ENCODE peak calls at places on chromosomes 2 and 18, in eight cellular contexts. C is SK-N-SH, T is sigmoid colon, L is breast epithelium, H is GM23338, X is K562, Y is prostate gland, P is HepG2. A is an unnamed sample.

GRCh38 chr2:207256476-207257207 is 90.9 kb upstream of the KLF7 start:
- DNase-seq in C (peak; percentile 49), T (no peak), L (no peak), H (no peak), X (no peak), Y (no peak), P (no peak), A (no peak)

GRCh38 chr2:156800781-156801366 is 364.7 kb downstream of the GPD2 start:
- DNase-seq in C (no peak), T (no peak), L (no peak), H (peak; percentile 15), X (no peak), Y (no peak), P (no peak), A (no peak)

GRCh38 chr18:57581301-57581934 is 5.1 kb downstream of the FECH start:
- DNase-seq in C (no peak), T (no peak), L (no peak), H (no peak), X (no peak), Y (no peak), P (no peak), A (peak; percentile 29)

GRCh38 chr2:225894240-225894980 is 494.9 kb downstream of the NYAP2 start:
- DNase-seq in C (no peak), T (no peak), L (no peak), H (no peak), X (no peak), Y (no peak), P (peak; percentile 69), A (no peak)

GRCh38 chr2:22375094-22375493 is 1009.9 kb upstream of the KLHL29 start:
- DNase-seq in C (no peak), T (no peak), L (no peak), H (peak; percentile 50), X (no peak), Y (no peak), P (no peak), A (no peak)

GRCh38 chr2:14632133-14632936 is at the start of gene LRATD1:
- DNase-seq in C (peak; percentile 97), T (peak; percentile 93), L (peak; percentile 89), H (peak; percentile 97), X (peak; percentile 66), Y (peak; percentile 97), P (peak; percentile 50), A (peak; percentile 95)

GRCh38 chr18:908631-909621 is 4.3 kb downstream of the ADCYAP1 start:
- DNase-seq in C (peak; percentile 27), T (no peak), L (no peak), H (peak; percentile 80), X (no peak), Y (no peak), P (no peak), A (no peak)

GRCh38 chr2:21229302-21229701 is 105.5 kb downstream of the TDRD15 start:
- DNase-seq in C (no peak), T (no peak), L (no peak), H (no peak), X (no peak), Y (no peak), P (no peak), A (no peak)

GRCh38 chr2:219778189-219778588 is 150.8 kb downstream of the SLC4A3 start:
- DNase-seq in C (no peak), T (no peak), L (no peak), H (no peak), X (no peak), Y (no peak), P (no peak), A (no peak)

GRCh38 chr2:46876741-46877384 is 38.7 kb downstream of the MCFD2 start:
- DNase-seq in C (peak; percentile 73), T (no peak), L (no peak), H (peak; percentile 67), X (peak; percentile 58), Y (peak; percentile 29), P (peak; percentile 67), A (peak; percentile 32)

GRCh38 chr18:24176727-24177416 is 38.0 kb downstream of the CABYR start:
- DNase-seq in C (peak; percentile 71), T (peak; percentile 83), L (peak; percentile 55), H (peak; percentile 94), X (peak; percentile 42), Y (peak; percentile 40), P (peak; percentile 37), A (peak; percentile 71)

GRCh38 chr2:13010283-13010682 is 293.5 kb downstream of the TRIB2 start:
- DNase-seq in C (no peak), T (no peak), L (no peak), H (no peak), X (no peak), Y (no peak), P (no peak), A (no peak)

GRCh38 chr2:170812716-170813585 is 3.7 kb upstream of the GAD1 start:
- DNase-seq in C (peak; percentile 62), T (no peak), L (no peak), H (peak; percentile 97), X (peak; percentile 64), Y (peak; percentile 79), P (peak; percentile 82), A (no peak)

GRCh38 chr18:27717250-27717649 is 459.7 kb downstream of the CDH2 start:
- DNase-seq in C (no peak), T (no peak), L (no peak), H (no peak), X (no peak), Y (no peak), P (no peak), A (no peak)

GRCh38 chr18:27715751-27716150 is 461.2 kb downstream of the CDH2 start:
- DNase-seq in C (no peak), T (no peak), L (no peak), H (no peak), X (no peak), Y (no peak), P (no peak), A (no peak)

GRCh38 chr18:27713037-27713726 is 463.7 kb downstream of the CDH2 start:
- DNase-seq in C (no peak), T (no peak), L (no peak), H (peak; percentile 59), X (no peak), Y (no peak), P (no peak), A (no peak)

GRCh38 chr18:27712066-27712465 is 464.9 kb downstream of the CDH2 start:
- DNase-seq in C (no peak), T (no peak), L (no peak), H (peak; percentile 12), X (no peak), Y (no peak), P (no peak), A (no peak)

GRCh38 chr18:27713727-27714080 is 463.2 kb downstream of the CDH2 start:
- DNase-seq in C (no peak), T (no peak), L (no peak), H (no peak), X (no peak), Y (no peak), P (no peak), A (no peak)
- TF ChIP-seq POLR2AphosphoS5 in C (no peak), T (no peak), L (no peak), H (no peak), X (no peak), Y (no peak), P (no peak), A (no peak)

DNA sequence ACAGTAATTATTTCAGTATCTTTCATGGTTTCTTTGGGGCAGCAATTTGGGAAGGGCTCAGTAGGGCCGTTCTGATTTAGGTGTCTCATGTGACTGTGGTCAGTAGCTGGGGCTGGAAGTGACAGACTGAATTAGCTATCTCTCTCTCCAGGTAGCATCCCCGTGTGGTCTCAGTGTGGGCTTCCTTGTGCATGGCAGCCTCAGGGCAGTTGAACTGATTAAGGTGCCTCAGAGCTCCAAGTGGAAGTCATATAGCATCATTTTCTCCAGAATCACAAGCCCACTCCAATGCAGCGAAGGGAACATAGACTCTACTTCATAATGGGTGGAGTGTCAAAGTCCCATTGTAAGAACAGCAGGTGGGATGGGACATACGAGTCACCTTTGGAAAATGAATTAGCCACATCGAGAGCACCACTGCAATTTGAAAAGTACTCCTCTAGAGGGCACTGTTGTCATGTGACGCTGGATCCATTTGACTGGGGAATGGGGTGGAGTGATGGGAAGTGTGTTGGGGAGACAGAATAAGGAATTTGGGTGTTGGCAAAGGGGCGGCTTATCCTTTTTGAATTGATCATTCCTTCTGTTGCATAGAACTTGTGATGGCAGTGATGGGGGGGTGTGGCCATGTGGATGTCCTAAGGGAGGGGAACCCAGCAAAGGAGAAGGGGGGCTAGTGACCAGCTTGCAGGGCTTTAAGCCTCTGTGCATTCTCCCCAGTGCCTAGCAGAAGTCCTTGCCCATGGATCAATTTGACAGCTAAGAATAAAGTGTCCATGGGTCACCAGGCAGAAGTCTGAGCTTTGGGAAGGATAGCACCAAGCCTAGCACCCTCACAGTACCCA is 39.3 kb upstream of the FAM136A start:
- DNase-seq in C (peak; percentile 76), T (no peak), L (no peak), H (peak; percentile 88), X (peak; percentile 78), Y (peak; percentile 15), P (peak; percentile 62), A (peak; percentile 35)
- H3K4me1 ChIP-seq in C (no peaks in the 10 kb centered on the region), T (no peaks in the 10 kb centered on the region), L (no peaks in the 10 kb centered on the region), H (no peaks in the 10 kb centered on the region), X (no peaks in the 10 kb centered on the region), Y (no peaks in the 10 kb centered on the region), P (no peaks in the 10 kb centered on the region), A (no peaks in the 10 kb centered on the region)

DNA sequence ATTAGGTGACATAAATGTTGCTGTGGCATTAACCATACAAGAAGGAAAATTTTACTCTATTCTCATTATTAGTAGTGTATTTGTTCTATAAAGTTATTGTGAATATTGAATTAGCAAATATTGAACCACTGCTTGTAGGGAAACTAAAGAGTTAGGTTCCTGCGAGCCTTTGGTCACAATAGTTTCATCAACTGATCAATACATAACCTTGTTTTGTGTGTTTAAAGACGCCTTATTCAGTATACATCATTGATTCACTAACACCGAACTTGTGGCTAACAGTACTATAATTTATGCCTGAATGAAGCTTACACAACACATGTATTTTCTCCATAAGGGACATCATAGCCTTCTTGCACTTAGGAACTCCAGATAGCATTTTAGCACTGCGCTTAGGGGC is 36.9 kb downstream of the VPS54 start:
- DNase-seq in C (no peak), T (no peak), L (no peak), H (no peak), X (no peak), Y (no peak), P (no peak), A (no peak)
- TF ChIP-seq CTCF in C (no peak), T (no peak), L (no peak), H (no peak), X (no peak), Y (no peak), P (no peak), A (no peak)

GRCh38 chr2:10297191-10297700 is 5.5 kb upstream of the HPCAL1 start:
- DNase-seq in C (no peak), T (no peak), L (no peak), H (no peak), X (no peak), Y (no peak), P (no peak), A (no peak)

GRCh38 chr2:10300328-10300920 is 2.3 kb upstream of the HPCAL1 start:
- DNase-seq in C (no peak), T (no peak), L (no peak), H (no peak), X (no peak), Y (no peak), P (peak; percentile 40), A (no peak)

GRCh38 chr2:10300997-10301945 is 1.4 kb upstream of the HPCAL1 start:
- DNase-seq in C (no peak), T (no peak), L (no peak), H (no peak), X (no peak), Y (no peak), P (peak; percentile 90), A (peak; percentile 47)

GRCh38 chr2:10296142-10296541 is 6.6 kb upstream of the HPCAL1 start:
- DNase-seq in C (no peak), T (no peak), L (no peak), H (no peak), X (no peak), Y (no peak), P (no peak), A (no peak)

GRCh38 chr2:10297950-10298349 is 4.8 kb upstream of the HPCAL1 start:
- DNase-seq in C (peak; percentile 86), T (peak; percentile 86), L (no peak), H (no peak), X (no peak), Y (no peak), P (peak; percentile 71), A (peak; percentile 59)
- TF ChIP-seq POLR2AphosphoS5 in C (no peak), T (peak; percentile 53), L (no peak), H (no peak), X (no peak), Y (no peak), P (no peak), A (no peak)

A was measured in transverse colon.